ENCODE peak calls at places on chromosome 1, in four cellular contexts. R is MM.1S, H is GM10248, C is IMR-90. F is an unnamed sample.

GRCh38 chr1:176904057-176904815 is 260.3 kb downstream of the ASTN1 start:
- DNase-seq in R (no peak), H (no peak), C (no peak), F (no peak)

GRCh38 chr1:101474039-101474665 is 237.3 kb downstream of the S1PR1 start:
- DNase-seq in R (peak), H (peak), C (no peak), F (peak)

GRCh38 chr1:56237491-56238064 is 341.8 kb downstream of the PLPP3 start:
- DNase-seq in R (no peak), H (no peak), C (no peak), F (no peak)

GRCh38 chr1:187870567-187870966 is 1041.8 kb downstream of the PLA2G4A start:
- DNase-seq in R (no peak), H (no peak), C (no peak), F (no peak)

GRCh38 chr1:36247538-36247937 is 23.3 kb downstream of the THRAP3 start:
- DNase-seq in R (no peak), H (no peak), C (no peak), F (no peak)

GRCh38 chr1:235999259-235999925 is 65.5 kb downstream of the NID1 start:
- DNase-seq in R (no peak), H (peak), C (peak), F (peak)

GRCh38 chr1:43867946-43868740 is 65.5 kb upstream of the ARTN start:
- DNase-seq in R (no peak), H (no peak), C (peak), F (no peak)

GRCh38 chr1:84271452-84272273 is 29.8 kb upstream of the SAMD13 start:
- DNase-seq in R (no peak), H (peak), C (peak), F (peak)

GRCh38 chr1:225766967-225767413 is 10.6 kb upstream of the SRP9 start:
- DNase-seq in R (no peak), H (peak), C (peak), F (no peak)

GRCh38 chr1:118556936-118557335 is 371.9 kb upstream of the SPAG17 start:
- DNase-seq in R (no peak), H (no peak), C (no peak), F (no peak)

GRCh38 chr1:64309468-64309867 is 106.0 kb downstream of the UBE2U start:
- DNase-seq in R (no peak), H (no peak), C (no peak), F (no peak)
- TF ChIP-seq CTCF in R (no peak), H (no peak), C (no peak), F (no peak)

GRCh38 chr1:207454046-207454964 is at the start of gene CR2:
- DNase-seq in R (peak), H (peak), C (no peak), F (peak)
- TF ChIP-seq CTCF in R (peak), H (peak), C (no peak), F (peak)

GRCh38 chr1:26833432-26834405 is 7.2 kb downstream of the ZDHHC18 start:
- DNase-seq in R (peak), H (peak), C (no peak), F (peak)
- TF ChIP-seq CTCF in R (peak), H (peak), C (no peak), F (peak)

GRCh38 chr1:161869291-161869690 is 103.2 kb downstream of the ATF6 start:
- DNase-seq in R (no peak), H (no peak), C (no peak), F (no peak)

GRCh38 chr1:161863549-161863948 is 97.4 kb downstream of the ATF6 start:
- DNase-seq in R (no peak), H (no peak), C (peak), F (no peak)

GRCh38 chr1:161864577-161864976 is 98.5 kb downstream of the ATF6 start:
- DNase-seq in R (no peak), H (no peak), C (peak), F (no peak)
- TF ChIP-seq CTCF in R (no peak), H (no peak), C (peak), F (no peak)

GRCh38 chr1:230109871-230110667 is 43.0 kb downstream of the GALNT2 start:
- DNase-seq in R (peak), H (peak), C (peak), F (peak)
- TF ChIP-seq CTCF in R (peak), H (peak), C (no peak), F (peak)

GRCh38 chr1:116360435-116361173 is 12.4 kb upstream of the ATP1A1 start:
- DNase-seq in R (peak), H (peak), C (peak), F (peak)
- TF ChIP-seq CTCF in R (peak), H (peak), C (peak), F (no peak)

GRCh38 chr1:227792216-227793078 is 23.0 kb upstream of the PRSS38 start:
- DNase-seq in R (no peak), H (no peak), C (no peak), F (no peak)
- TF ChIP-seq CTCF in R (no peak), H (no peak), C (no peak), F (peak)

DNA sequence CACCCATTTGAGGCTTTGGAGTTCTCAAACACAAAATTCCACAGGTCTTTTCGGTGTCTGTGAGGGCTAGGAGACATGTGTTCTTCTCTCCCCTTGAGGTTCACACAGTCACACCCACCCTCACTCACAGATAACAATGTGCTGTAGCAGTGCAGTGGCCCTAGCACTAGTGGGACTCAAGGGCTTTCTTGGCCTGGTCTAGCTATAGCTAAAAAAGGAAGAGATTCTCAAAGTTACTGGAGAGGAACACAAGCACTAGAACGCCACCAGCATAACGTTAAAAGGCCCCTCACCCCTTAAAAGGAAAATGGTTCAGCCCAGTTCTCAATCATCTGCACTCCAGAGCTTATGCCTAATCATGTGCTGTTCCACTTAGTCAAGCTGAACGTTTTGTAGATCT is 39.5 kb downstream of the RGS8 start:
- DNase-seq in R (peak), H (peak), C (no peak), F (no peak)
- TF ChIP-seq CTCF in R (no peak), H (no peak), C (no peak), F (no peak)

GRCh38 chr1:224262373-224263054 is 67.5 kb downstream of the NVL start:
- DNase-seq in R (peak), H (no peak), C (peak), F (no peak)
- TF ChIP-seq CTCF in R (no peak), H (no peak), C (no peak), F (no peak)

F was measured in GM20000.